ENCODE peak calls at places on chromosome 15, in six cellular contexts. O, N, F, B, K and A are unnamed samples.

GRCh38 chr15:93088981-93089854 is at the start of gene RGMA:
- DNase-seq in F (peak), O (no peak), B (no peak), K (no peak), N (peak), A (no peak)

GRCh38 chr15:80059786-80060489 is 462 bp downstream of the ZFAND6 start:
- DNase-seq in B (no peak), N (peak), F (peak), O (peak), K (peak), A (peak)

GRCh38 chr15:39583586-39584265 is 2.8 kb downstream of the THBS1 start:
- DNase-seq in O (peak), B (peak), F (peak), N (no peak), K (no peak), A (peak)

GRCh38 chr15:22794063-22794462 is 7.6 kb downstream of the NIPA1 start:
- DNase-seq in F (no peak), O (no peak), N (no peak), B (no peak), K (no peak), A (no peak)

GRCh38 chr15:48718646-48719045 is 73.1 kb upstream of the FBN1 start:
- DNase-seq in B (peak), K (no peak), F (peak), N (peak), O (peak), A (peak)

GRCh38 chr15:44265757-44266156 is 22.8 kb upstream of the GOLM2 start:
- DNase-seq in N (no peak), O (no peak), B (no peak), F (no peak), K (no peak), A (no peak)

GRCh38 chr15:40338921-40339620 is 1.7 kb downstream of the CCDC9B start:
- DNase-seq in F (peak), O (peak), B (peak), N (peak), K (peak), A (peak)

GRCh38 chr15:35725353-35725752 is 179.4 kb upstream of the DPH6 start:
- DNase-seq in O (no peak), K (no peak), N (no peak), B (peak), F (peak), A (peak)

GRCh38 chr15:35182841-35183479 is 97.9 kb upstream of the NANOGP8 start:
- DNase-seq in F (no peak), B (no peak), O (no peak), N (no peak), K (no peak), A (no peak)

GRCh38 chr15:46416544-46416943 is 781.7 kb downstream of the SQOR start:
- DNase-seq in F (no peak), O (no peak), N (no peak), K (no peak), B (no peak), A (peak)

GRCh38 chr15:80695911-80696651 is 971 bp downstream of the ABHD17C start:
- DNase-seq in N (peak), B (peak), O (no peak), F (peak), K (no peak), A (no peak)

GRCh38 chr15:25181290-25182097 is 226.7 kb downstream of the SNRPN start:
- DNase-seq in F (no peak), B (no peak), K (peak), O (no peak), N (peak), A (no peak)

GRCh38 chr15:55999635-56000034 is 6.2 kb upstream of the NEDD4 start:
- DNase-seq in O (peak), K (no peak), B (peak), F (peak), N (no peak), A (no peak)

GRCh38 chr15:92616621-92617179 is 38.9 kb downstream of the FAM174B start:
- DNase-seq in O (no peak), F (no peak), K (peak), B (no peak), N (peak), A (no peak)

GRCh38 chr15:89469331-89470107 is 26.9 kb downstream of the RHCG start:
- DNase-seq in B (no peak), O (no peak), K (no peak), N (no peak), F (no peak), A (no peak)

GRCh38 chr15:46894644-46895043 is 822.7 kb upstream of the SEMA6D start:
- DNase-seq in O (no peak), F (no peak), B (no peak), N (no peak), K (no peak), A (no peak)

GRCh38 chr15:29268706-29269484 is 727 bp downstream of the NSMCE3 start:
- DNase-seq in N (peak), K (no peak), F (peak), B (peak), O (peak), A (peak)

GRCh38 chr15:80699981-80700380 is 4.9 kb downstream of the ABHD17C start:
- DNase-seq in O (no peak), F (peak), K (no peak), N (no peak), B (peak), A (no peak)

GRCh38 chr15:81937189-81937588 is 108.6 kb downstream of the MEX3B start:
- DNase-seq in O (no peak), N (no peak), F (no peak), K (no peak), B (no peak), A (no peak)

DNA sequence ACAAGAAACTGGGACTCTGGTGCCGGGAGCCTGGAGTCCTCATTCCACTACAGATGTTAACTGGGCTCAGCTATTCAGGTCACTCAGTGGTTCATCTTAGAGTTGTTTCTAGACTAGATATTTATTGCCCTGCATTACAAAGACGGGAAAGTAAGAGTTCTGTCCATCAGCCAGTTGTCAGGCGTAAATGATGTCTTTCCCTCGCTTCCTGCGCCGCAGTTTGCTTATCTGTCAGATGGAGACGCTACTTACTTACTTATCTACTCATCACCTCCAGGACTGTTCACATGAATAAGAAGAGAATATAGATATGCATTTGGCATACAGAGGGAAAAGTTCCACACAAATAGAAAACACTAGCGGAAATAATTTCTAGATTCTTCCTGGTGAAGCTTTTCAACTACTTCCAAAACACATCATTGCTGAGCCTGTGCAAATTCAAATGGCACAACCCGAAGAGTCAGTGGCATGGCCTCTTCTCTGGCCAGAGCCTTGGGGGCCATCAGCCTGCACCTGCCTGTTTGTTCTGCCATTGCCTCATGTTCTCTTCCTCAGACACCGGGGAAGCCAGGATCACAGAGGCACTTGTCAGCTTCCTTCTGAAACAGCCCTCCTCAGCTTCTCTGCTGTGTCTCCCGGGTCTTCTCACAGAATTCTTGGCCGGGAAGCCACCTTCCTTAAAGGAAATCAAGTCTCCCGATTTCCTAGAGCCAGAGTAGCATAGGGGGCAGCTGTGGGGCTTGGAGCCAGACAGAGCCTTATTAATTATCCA is 47.6 kb upstream of the CGNL1 start:
- DNase-seq in B (no peak), F (no peak), O (no peak), N (no peak), K (no peak), A (no peak)
- TF ChIP-seq CTCF in B (no peak), F (no peak), O (no peak), N (no peak), K (no peak), A (no peak)

GRCh38 chr15:63244399-63244798 is 33.0 kb upstream of the APH1B start:
- DNase-seq in O (no peak), B (peak), K (no peak), F (peak), N (no peak), A (peak)
- H3K4me3 ChIP-seq in O (no peak), B (no peak), K (no peak), F (no peak), N (no peak), A (no peak)

GRCh38 chr15:77871838-77872371 is 205.6 kb downstream of the TBC1D2B start:
- DNase-seq in O (no peak), B (no peak), K (no peak), N (no peak), F (no peak), A (no peak)
- TF ChIP-seq CTCF in O (peak), B (no peak), K (no peak), N (no peak), F (no peak), A (no peak)

DNA sequence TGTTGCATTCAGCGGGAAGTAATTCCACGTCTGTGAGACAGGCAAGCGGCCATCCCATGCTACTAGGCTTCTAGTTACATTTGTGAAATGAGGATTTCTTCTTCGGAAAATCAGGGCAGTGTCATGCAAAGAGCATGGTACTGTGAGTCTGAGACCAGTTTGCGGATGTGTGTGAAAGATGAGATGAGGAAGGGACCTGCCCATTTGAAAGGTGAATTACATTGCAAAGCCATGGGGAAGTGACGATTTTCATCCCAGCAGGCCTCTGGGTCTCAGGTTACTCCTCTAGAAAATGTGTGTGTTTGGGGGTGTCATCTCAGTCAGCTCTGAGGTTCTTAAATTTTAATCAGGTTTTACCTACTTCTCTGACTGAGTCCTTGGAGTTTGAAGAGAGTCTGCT is 16.1 kb downstream of the TLE3 start:
- DNase-seq in B (no peak), F (no peak), K (no peak), O (no peak), N (no peak), A (no peak)
- H3K4me3 ChIP-seq in B (no peak), F (no peak), K (no peak), O (no peak), N (no peak), A (no peak)

GRCh38 chr15:94131875-94132274 is 99.5 kb upstream of the MCTP2 start:
- DNase-seq in O (no peak), B (peak), N (no peak), K (no peak), F (peak), A (no peak)
- TF ChIP-seq CTCF in O (no peak), B (no peak), N (no peak), K (no peak), F (no peak), A (peak)

GRCh38 chr15:68990755-68991500 is 23.6 kb upstream of the NOX5 start:
- DNase-seq in B (no peak), F (no peak), N (no peak), K (peak), O (no peak), A (no peak)
- H3K4me3 ChIP-seq in B (no peak), F (no peak), N (no peak), K (no peak), O (no peak), A (no peak)

DNA sequence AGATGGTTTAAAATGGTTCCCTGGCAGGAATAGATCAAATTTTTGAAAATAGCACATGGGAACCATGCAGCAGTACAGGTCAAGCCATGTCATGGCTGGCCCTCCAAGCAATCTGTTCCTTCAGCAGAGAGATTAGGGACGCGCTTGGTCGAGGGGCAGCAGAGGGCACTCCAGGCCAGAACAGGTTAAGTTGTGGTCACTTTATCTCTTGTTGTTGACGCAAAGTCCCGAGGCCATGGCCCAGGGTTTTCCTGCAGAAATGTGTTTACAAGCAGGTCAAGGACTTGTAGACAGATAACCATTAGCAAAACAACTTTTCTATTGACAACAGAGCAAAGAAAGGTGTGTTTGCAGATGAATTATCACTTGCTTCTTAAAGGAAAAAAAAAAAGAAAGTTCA is 570.0 kb upstream of the NR2F2 start:
- DNase-seq in K (no peak), F (no peak), N (peak), O (peak), B (no peak), A (peak)
- TF ChIP-seq CTCF in K (no peak), F (no peak), N (no peak), O (no peak), B (no peak), A (no peak)

GRCh38 chr15:84727429-84727828 is 11.5 kb upstream of the SEC11A start:
- DNase-seq in N (no peak), O (no peak), K (no peak), B (no peak), F (no peak), A (no peak)

GRCh38 chr15:84721381-84721780 is 5.4 kb upstream of the SEC11A start:
- DNase-seq in B (no peak), N (no peak), K (no peak), O (no peak), F (no peak), A (no peak)

GRCh38 chr15:84722628-84723027 is 6.7 kb upstream of the SEC11A start:
- DNase-seq in N (no peak), K (no peak), B (peak), O (no peak), F (peak), A (no peak)

GRCh38 chr15:84725001-84725491 is 9.1 kb upstream of the SEC11A start:
- DNase-seq in O (no peak), B (peak), F (peak), K (no peak), N (no peak), A (peak)
- H3K4me3 ChIP-seq in O (no peak), B (no peak), F (no peak), K (no peak), N (no peak), A (no peak)

DNA sequence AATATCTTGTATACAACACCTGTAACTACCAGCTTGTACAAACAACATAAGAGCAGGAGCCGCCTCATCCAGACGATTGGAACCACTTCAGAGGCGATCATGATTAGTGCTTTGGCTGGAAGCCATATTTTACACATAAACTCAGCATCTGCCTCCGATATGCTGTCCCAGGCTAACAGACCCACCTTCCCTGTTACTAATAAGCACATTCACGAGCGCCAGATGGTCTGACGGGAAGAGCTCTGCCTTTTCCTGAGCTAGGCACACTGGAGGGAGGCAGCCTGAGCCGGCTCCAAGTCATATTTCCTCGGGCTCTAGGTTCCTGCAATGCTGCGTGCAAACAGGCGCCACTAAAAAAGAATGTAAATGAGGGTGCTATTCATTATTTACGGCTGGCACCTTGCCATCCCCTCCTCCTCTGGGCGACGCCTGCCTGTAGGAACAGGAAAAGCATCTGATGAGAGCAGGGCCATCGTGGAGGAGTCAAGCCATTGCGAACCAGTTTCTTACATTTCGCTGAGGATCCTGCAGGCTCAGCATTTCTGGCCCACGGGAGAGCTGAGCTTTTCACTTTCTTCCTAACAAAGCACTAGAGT is 98.2 kb downstream of the ANXA2 start:
- DNase-seq in N (no peak), F (peak), B (peak), O (peak), K (no peak), A (peak)
- TF ChIP-seq CTCF in N (no peak), F (peak), B (peak), O (peak), K (no peak), A (peak)

GRCh38 chr15:90659481-90659880 is 57.7 kb upstream of the BLM start:
- DNase-seq in N (no peak), K (no peak), F (no peak), B (no peak), O (no peak), A (no peak)

GRCh38 chr15:90665288-90666134 is 51.6 kb upstream of the BLM start:
- DNase-seq in F (peak), N (peak), O (peak), K (peak), B (peak), A (peak)

GRCh38 chr15:90664650-90665287 is 52.4 kb upstream of the BLM start:
- DNase-seq in B (no peak), O (peak), K (no peak), F (peak), N (peak), A (peak)

GRCh38 chr15:90654233-90655124 is 62.7 kb upstream of the BLM start:
- DNase-seq in B (no peak), K (no peak), F (no peak), N (no peak), O (no peak), A (peak)

GRCh38 chr15:90660195-90660995 is 56.8 kb upstream of the BLM start:
- DNase-seq in N (peak), K (peak), O (peak), F (peak), B (peak), A (peak)
- H3K4me3 ChIP-seq in N (peak), K (peak), O (no peak), F (no peak), B (no peak), A (peak)